ENCODE peak calls at places on chromosomes 16 and 17, in ten cellular contexts. W is stimulated activated CD4-positive, alpha-beta T cell treated with anti-CD3 and anti-CD28 coated beads, Interleukin-1b, Interleukin-23, amount 100 ng/mL, for 1 hour; Q is AG04449; M is stimulated activated CD8-positive, alpha-beta memory T cell treated with anti-CD3 and anti-CD28 coated beads, Interleukin-7, amount 100 ng/mL, for 24 hours; B is mesendoderm; T is HT-29; N is CD8-positive, alpha-beta T cell; A is NAMALWA; X is amniotic stem cell; D is AG10803. J is an unnamed sample.
A peak's percentile ranks its signal among the peaks of the same experiment; 100 is the strongest.

GRCh38 chr17:9343513-9343912 is 232.1 kb downstream of the STX8 start:
- DNase-seq in W (no peak), Q (no peak), M (no peak), B (peak; percentile 83), T (no peak), N (no peak), A (no peak), X (no peak), D (no peak), J (no peak)

GRCh38 chr16:84314814-84315213 is 20.1 kb downstream of the WFDC1 start:
- DNase-seq in W (no peak), Q (no peak), M (no peak), B (no peak), T (no peak), N (no peak), A (no peak), X (no peak), D (no peak), J (no peak)

GRCh38 chr17:39740357-39741111 is 2.8 kb downstream of the GRB7 start:
- DNase-seq in W (no peak), Q (no peak), M (no peak), B (peak; percentile 96), T (peak; percentile 77), N (no peak), A (no peak), X (no peak), D (peak; percentile 29), J (no peak)

GRCh38 chr17:45414997-45415881 is 17.4 kb downstream of the ARHGAP27 start:
- DNase-seq in W (no peak), Q (no peak), M (no peak), B (no peak), T (peak; percentile 83), N (no peak), A (no peak), X (no peak), D (no peak), J (no peak)

GRCh38 chr16:13517856-13518255 is 402.1 kb upstream of the ERCC4 start:
- DNase-seq in W (no peak), Q (no peak), M (no peak), B (no peak), T (no peak), N (no peak), A (no peak), X (no peak), D (no peak), J (no peak)

GRCh38 chr17:50177983-50178834 is 12.4 kb downstream of the SGCA start:
- DNase-seq in W (no peak), Q (no peak), M (no peak), B (peak; percentile 92), T (peak; percentile 92), N (no peak), A (peak; percentile 77), X (peak; percentile 88), D (peak; percentile 97), J (peak; percentile 24)

GRCh38 chr17:29760771-29761682 is 138.3 kb upstream of the CORO6 start:
- DNase-seq in W (peak; percentile 60), Q (no peak), M (peak; percentile 79), B (peak; percentile 89), T (peak; percentile 82), N (peak; percentile 80), A (peak; percentile 96), X (peak; percentile 71), D (peak; percentile 86), J (peak; percentile 94)

GRCh38 chr16:47826070-47826469 is 329.7 kb downstream of the ABCC12 start:
- DNase-seq in W (no peak), Q (no peak), M (no peak), B (no peak), T (no peak), N (no peak), A (no peak), X (no peak), D (no peak), J (no peak)

GRCh38 chr16:58518083-58518979 is 3.0 kb downstream of the SETD6 start:
- DNase-seq in W (no peak), Q (no peak), M (no peak), B (no peak), T (no peak), N (no peak), A (no peak), X (no peak), D (no peak), J (no peak)

GRCh38 chr16:79286646-79287423 is 313.7 kb downstream of the MAF start:
- DNase-seq in W (no peak), Q (no peak), M (no peak), B (no peak), T (no peak), N (no peak), A (peak; percentile 74), X (no peak), D (no peak), J (peak; percentile 43)

GRCh38 chr17:32298721-32299578 is 33.3 kb downstream of the RHBDL3 start:
- DNase-seq in W (no peak), Q (no peak), M (no peak), B (no peak), T (no peak), N (no peak), A (no peak), X (no peak), D (no peak), J (no peak)

GRCh38 chr17:50865060-50865867 is 890 bp downstream of the TOB1 start:
- DNase-seq in W (no peak), Q (no peak), M (no peak), B (peak; percentile 80), T (peak; percentile 70), N (peak; percentile 37), A (peak; percentile 80), X (no peak), D (peak; percentile 33), J (peak; percentile 46)

GRCh38 chr16:29806641-29807425 is 504 bp downstream of the MAZ start:
- DNase-seq in W (no peak), Q (no peak), M (no peak), B (peak; percentile 88), T (no peak), N (no peak), A (peak; percentile 71), X (no peak), D (no peak), J (peak; percentile 64)

GRCh38 chr17:75455896-75456416 is 479 bp upstream of the TMEM94 start:
- DNase-seq in W (no peak), Q (no peak), M (no peak), B (no peak), T (no peak), N (no peak), A (no peak), X (no peak), D (no peak), J (no peak)

GRCh38 chr17:36545093-36545464 is 360 bp downstream of the GGNBP2 start:
- DNase-seq in W (no peak), Q (no peak), M (no peak), B (no peak), T (no peak), N (no peak), A (no peak), X (no peak), D (no peak), J (no peak)

GRCh38 chr17:10247806-10248334 is 49.5 kb upstream of the GAS7 start:
- DNase-seq in W (no peak), Q (no peak), M (no peak), B (no peak), T (no peak), N (no peak), A (no peak), X (no peak), D (peak; percentile 95), J (no peak)

GRCh38 chr17:30812218-30813177 is 12.0 kb downstream of the CRLF3 start:
- DNase-seq in W (no peak), Q (no peak), M (no peak), B (no peak), T (no peak), N (no peak), A (no peak), X (no peak), D (peak; percentile 35), J (peak; percentile 33)

GRCh38 chr17:55609737-55610201 is 98.5 kb upstream of the SMIM36 start:
- DNase-seq in W (no peak), Q (no peak), M (no peak), B (no peak), T (peak; percentile 3), N (no peak), A (no peak), X (no peak), D (peak; percentile 9), J (no peak)

GRCh38 chr17:49000943-49001342 is 3.8 kb downstream of the IGF2BP1 start:
- DNase-seq in W (no peak), Q (peak; percentile 57), M (no peak), B (no peak), T (no peak), N (no peak), A (peak; percentile 36), X (no peak), D (peak; percentile 36), J (no peak)

GRCh38 chr16:84136331-84137125 is 8.4 kb downstream of the HSDL1 start:
- DNase-seq in W (no peak), Q (no peak), M (no peak), B (no peak), T (no peak), N (no peak), A (no peak), X (no peak), D (no peak), J (no peak)

GRCh38 chr16:23901178-23902131 is 65.7 kb downstream of the PRKCB start:
- DNase-seq in W (no peak), Q (no peak), M (no peak), B (peak; percentile 53), T (no peak), N (no peak), A (no peak), X (no peak), D (no peak), J (no peak)

GRCh38 chr16:57846078-57846697 is 43.9 kb upstream of the KIFC3 start:
- DNase-seq in W (no peak), Q (no peak), M (no peak), B (peak; percentile 95), T (no peak), N (no peak), A (no peak), X (no peak), D (no peak), J (no peak)